ENCODE peak calls at places on chromosomes 16 and 17, in five cellular contexts. O, T, N, M and X are unnamed samples.

GRCh38 chr16:1273816-1274215 is 17.9 kb downstream of the TPSD1 start:
- DNase-seq in O (no peak), T (no peak), N (no peak), M (no peak), X (no peak)

GRCh38 chr17:31808521-31808920 is 50.5 kb downstream of the COPRS start:
- DNase-seq in O (no peak), T (no peak), N (no peak), M (no peak), X (no peak)

GRCh38 chr17:57044976-57045867 is 39.8 kb upstream of the AKAP1 start:
- DNase-seq in O (no peak), T (peak; percentile 2), N (no peak), M (no peak), X (no peak)

GRCh38 chr16:621526-622105 is 9.2 kb upstream of the WFIKKN1 start:
- DNase-seq in O (no peak), T (no peak), N (no peak), M (no peak), X (no peak)

GRCh38 chr17:59454633-59455105 is 110.7 kb upstream of the DHX40 start:
- DNase-seq in O (no peak), T (no peak), N (no peak), M (no peak), X (no peak)

GRCh38 chr17:36036240-36036639 is 18.5 kb upstream of the CCL23 start:
- DNase-seq in O (no peak), T (no peak), N (no peak), M (no peak), X (no peak)

GRCh38 chr17:81483085-81483861 is 29.3 kb downstream of the ACTG1 start:
- DNase-seq in O (no peak), T (peak; percentile 32), N (peak; percentile 64), M (no peak), X (peak; percentile 24)

GRCh38 chr16:27819881-27820610 is 243.5 kb downstream of the GSG1L start:
- DNase-seq in O (no peak), T (no peak), N (no peak), M (no peak), X (no peak)

GRCh38 chr17:41678411-41678906 is 10.2 kb upstream of the EIF1 start:
- DNase-seq in O (no peak), T (no peak), N (no peak), M (peak; percentile 68), X (no peak)

GRCh38 chr16:85003076-85003475 is 8.3 kb downstream of the ZDHHC7 start:
- DNase-seq in O (no peak), T (no peak), N (no peak), M (no peak), X (no peak)

GRCh38 chr16:15857779-15858560 is 1.1 kb upstream of the MYH11 start:
- DNase-seq in O (no peak), T (peak; percentile 26), N (peak; percentile 35), M (no peak), X (peak; percentile 18)

GRCh38 chr17:2084129-2084765 is 29.3 kb downstream of the HIC1 start:
- DNase-seq in O (no peak), T (peak; percentile 79), N (peak; percentile 71), M (peak; percentile 44), X (no peak)

GRCh38 chr16:27321013-27321960 is 7.5 kb downstream of the IL4R start:
- DNase-seq in O (no peak), T (no peak), N (no peak), M (no peak), X (no peak)

GRCh38 chr17:64190468-64190867 is 60.5 kb upstream of the ERN1 start:
- DNase-seq in O (no peak), T (no peak), N (no peak), M (no peak), X (peak; percentile 23)

GRCh38 chr17:43553501-43554018 is 7.4 kb upstream of the ETV4 start:
- DNase-seq in O (no peak), T (no peak), N (no peak), M (no peak), X (no peak)

GRCh38 chr17:39152134-39152884 is 872 bp upstream of the PLXDC1 start:
- DNase-seq in O (no peak), T (peak; percentile 40), N (peak; percentile 43), M (no peak), X (no peak)

GRCh38 chr16:64715624-64716023 is 406.2 kb downstream of the CDH11 start:
- DNase-seq in O (no peak), T (no peak), N (no peak), M (no peak), X (no peak)

GRCh38 chr16:69077251-69077650 is 28.2 kb upstream of the HAS3 start:
- DNase-seq in O (no peak), T (no peak), N (no peak), M (no peak), X (peak; percentile 89)

GRCh38 chr17:72710185-72710584 is 382.3 kb downstream of the SLC39A11 start:
- DNase-seq in O (no peak), T (no peak), N (no peak), M (no peak), X (no peak)
- H3K4me1 ChIP-seq in O (no peaks in the 10 kb centered on the region), T (no peaks in the 10 kb centered on the region), N (no peaks in the 10 kb centered on the region), M (no peaks in the 10 kb centered on the region), X (no peaks in the 10 kb centered on the region)

DNA sequence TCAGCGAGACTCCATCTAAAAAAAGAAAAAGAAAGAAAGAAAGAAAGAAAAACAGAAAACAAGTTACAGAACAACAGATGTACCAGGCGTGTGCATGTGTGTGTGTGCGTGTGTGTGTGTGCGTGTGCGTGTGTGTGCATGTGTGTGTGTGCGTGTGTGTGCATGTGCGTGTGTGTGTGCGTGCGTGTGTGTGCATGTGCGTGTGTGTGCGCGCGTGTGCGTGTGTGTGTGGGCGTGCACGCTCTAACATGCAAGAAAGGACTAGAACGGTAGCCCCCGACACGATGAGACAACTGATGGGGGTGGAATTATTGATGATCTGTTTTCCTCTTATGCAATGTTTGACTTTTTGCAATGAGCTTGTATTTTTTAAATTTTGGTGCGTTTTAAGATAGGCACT is 1.6 kb downstream of the ALDH3A1 start:
- DNase-seq in O (no peak), T (no peak), N (no peak), M (no peak), X (no peak)
- H3K4me1 ChIP-seq in O (peaks cover 4% of the 10 kb centered on the region), T (peaks cover 3% of the 10 kb centered on the region), N (peaks cover 14% of the 10 kb centered on the region), M (peaks cover 5% of the 10 kb centered on the region), X (peaks cover 10% of the 10 kb centered on the region)

DNA sequence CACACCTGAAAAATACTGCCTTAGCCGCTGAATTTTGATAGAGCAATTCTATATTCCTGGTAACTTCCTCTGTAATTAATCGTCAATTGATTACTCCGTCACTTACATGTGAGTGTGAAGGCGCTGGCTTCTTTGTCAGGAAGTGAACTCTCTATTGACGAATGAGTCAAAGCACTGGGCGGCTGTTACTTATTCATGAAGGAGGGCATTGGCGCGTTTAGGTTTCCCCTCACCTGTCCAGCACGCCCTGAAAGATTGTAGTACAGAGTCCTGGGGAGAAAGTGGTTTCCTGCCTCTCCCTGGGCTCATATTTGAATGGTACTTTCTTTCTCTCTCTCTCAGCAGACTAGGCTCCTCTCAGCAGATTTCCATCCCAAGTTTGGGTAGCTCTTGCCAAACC is 21.0 kb downstream of the SOCS3 start:
- DNase-seq in O (no peak), T (peak; percentile 76), N (no peak), M (no peak), X (no peak)
- H3K4me1 ChIP-seq in O (peaks cover 46% of the 10 kb centered on the region), T (no peaks in the 10 kb centered on the region), N (peaks cover 25% of the 10 kb centered on the region), M (peaks cover 25% of the 10 kb centered on the region), X (peaks cover 14% of the 10 kb centered on the region)

GRCh38 chr16:4379001-4379688 is 7.5 kb downstream of the VASN start:
- DNase-seq in O (no peak), T (no peak), N (no peak), M (no peak), X (peak; percentile 40)
- H3K4me1 ChIP-seq in O (no peaks in the 10 kb centered on the region), T (no peaks in the 10 kb centered on the region), N (peaks cover 83% of the 10 kb centered on the region), M (peaks cover 73% of the 10 kb centered on the region), X (peaks cover 78% of the 10 kb centered on the region)

DNA sequence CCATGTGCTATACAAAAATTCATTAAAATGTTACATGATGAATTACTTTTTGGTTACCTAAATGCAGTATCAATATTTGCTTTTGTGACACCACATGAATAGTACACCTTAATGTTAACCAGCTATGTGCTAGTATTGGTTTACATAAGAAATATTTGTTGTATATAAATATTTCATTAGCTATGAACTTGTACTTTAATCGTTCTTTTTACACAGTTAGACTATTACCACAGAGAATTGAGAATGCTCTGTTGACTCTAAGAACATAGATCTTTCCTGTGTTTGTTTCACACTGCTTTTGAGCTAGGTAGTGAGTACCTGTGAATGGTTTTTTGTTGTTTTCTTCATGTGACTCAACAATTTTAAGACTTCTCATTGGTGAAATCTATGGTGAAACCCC is 93.4 kb downstream of the KANSL1 start:
- DNase-seq in O (no peak), T (no peak), N (no peak), M (no peak), X (no peak)
- H3K4me1 ChIP-seq in O (peaks cover 37% of the 10 kb centered on the region), T (no peaks in the 10 kb centered on the region), N (peaks cover 59% of the 10 kb centered on the region), M (peaks cover 27% of the 10 kb centered on the region), X (peaks cover 31% of the 10 kb centered on the region)